ENCODE peak calls at places on chromosomes 5 and 9, in five cellular contexts. O is transverse colon; C is Jurkat, Clone E6-1; J is heart right ventricle; S is activated T-helper 1 cell treated with anti-CD3 and anti-CD28 coated beads, Interleukin-12 subunit alpha, Interleukin-12 subunit beta, Interleukin-2, Interleukin-4 antibody, amounts not matched to agents 30 ng/mL and 10 ng/mL and 1 ng/mL, durations not matched to agents 14 hours and 24 hours and 36 hours. B is an unnamed sample.

GRCh38 chr5:337565-338130 is 16.1 kb downstream of the AHRR start:
- DNase-seq in J (no peak), O (no peak), C (no peak), S (no peak), B (peak)

GRCh38 chr5:138654281-138654867 is 79.2 kb upstream of the HSPA9 start:
- DNase-seq in J (no peak), O (no peak), C (peak), S (peak), B (no peak)

GRCh38 chr5:154570572-154571324 is 92.7 kb upstream of the HAND1 start:
- DNase-seq in C (no peak), O (no peak), S (no peak), J (no peak), B (no peak)

GRCh38 chr5:6721442-6721841 is 8.2 kb downstream of the TENT4A start:
- DNase-seq in C (no peak), S (no peak), J (no peak), O (no peak), B (no peak)

GRCh38 chr9:111298831-111299603 is 31.0 kb downstream of the OR2K2 start:
- DNase-seq in S (no peak), J (peak), O (peak), C (peak), B (no peak)

GRCh38 chr5:90528704-90529233 is 615 bp downstream of the LYSMD3 start:
- DNase-seq in C (no peak), S (peak), J (no peak), O (no peak), B (no peak)

GRCh38 chr5:90555666-90556065 is 2.9 kb upstream of the ADGRV1 start:
- DNase-seq in J (no peak), S (no peak), C (no peak), O (no peak), B (no peak)

GRCh38 chr5:10789021-10789420 is 28.0 kb upstream of the DAP start:
- DNase-seq in S (no peak), O (peak), C (no peak), J (peak), B (no peak)

GRCh38 chr5:14036514-14036913 is 92.0 kb upstream of the DNAH5 start:
- DNase-seq in J (no peak), C (no peak), S (no peak), O (no peak), B (no peak)

GRCh38 chr5:159049844-159050318 is 49.8 kb downstream of the EBF1 start:
- DNase-seq in S (no peak), C (no peak), J (peak), O (no peak), B (no peak)

GRCh38 chr5:91245871-91246270 is 137.2 kb downstream of the ARRDC3 start:
- DNase-seq in O (no peak), S (no peak), J (no peak), C (no peak), B (no peak)

GRCh38 chr9:134917431-134918373 is at the start of gene FCN1:
- DNase-seq in S (no peak), J (no peak), O (no peak), C (no peak), B (peak)

GRCh38 chr9:129962376-129962765 is 80.6 kb downstream of the FNBP1 start:
- DNase-seq in J (no peak), O (no peak), C (no peak), S (no peak), B (no peak)

GRCh38 chr9:20929276-20929675 is 102.2 kb downstream of the HACD4 start:
- DNase-seq in J (no peak), C (no peak), S (no peak), O (no peak), B (no peak)

GRCh38 chr9:110142253-110142652 is 65.7 kb downstream of the C9orf152 start:
- DNase-seq in S (no peak), O (no peak), C (no peak), J (no peak), B (no peak)

GRCh38 chr9:129343697-129344375 is 165.8 kb upstream of the IER5L start:
- DNase-seq in O (peak), J (no peak), S (no peak), C (no peak), B (no peak)

GRCh38 chr9:111828193-111828592 is 33.5 kb upstream of the SHOC1 start:
- DNase-seq in C (no peak), S (no peak), J (no peak), O (no peak), B (no peak)

GRCh38 chr5:172451771-172452197 is 2.5 kb downstream of the SH3PXD2B start:
- DNase-seq in J (no peak), S (no peak), C (no peak), O (peak), B (no peak)

GRCh38 chr9:129073404-129073803 is 7.5 kb upstream of the DOLPP1 start:
- DNase-seq in C (no peak), S (no peak), O (no peak), J (no peak), B (no peak)

GRCh38 chr5:75058986-75059508 is 6.7 kb upstream of the GCNT4 start:
- DNase-seq in J (no peak), C (no peak), S (no peak), O (no peak), B (no peak)

GRCh38 chr9:77926314-77926959 is 105.2 kb downstream of the GNAQ start:
- DNase-seq in S (no peak), J (no peak), C (no peak), O (no peak), B (no peak)

GRCh38 chr5:83031391-83031790 is 45.8 kb downstream of the TMEM167A start:
- DNase-seq in J (no peak), S (no peak), O (no peak), C (no peak), B (no peak)

GRCh38 chr5:76391014-76391413 is 12.1 kb upstream of the IQGAP2 start:
- DNase-seq in O (no peak), J (no peak), C (peak), S (no peak), B (no peak)

GRCh38 chr5:126624534-126624933 is 23.8 kb downstream of the PHAX start:
- DNase-seq in S (no peak), J (no peak), C (no peak), O (no peak), B (no peak)